ENCODE peak calls at places on chromosomes 3 and 15, in eight cellular contexts. One of them, this sample, is unnamed.

GRCh38 chr3:15899438-15899837 is 101.7 kb upstream of the ANKRD28 start:
- DNase-seq in H1: no peak
- DNase-seq in NCI-H1105: no peak
- DNase-seq in mammary epithelial cell: peak
- DNase-seq in cardiac fibroblast: peak
- DNase-seq in coronary artery: no peak
- DNase-seq in T-helper 1 cell: no peak
- DNase-seq in neural progenitor cell: no peak
- DNase-seq in this sample: peak

GRCh38 chr15:90004252-90004651 is 3.1 kb downstream of the ZNF710 start:
- DNase-seq in cardiac fibroblast: peak
- DNase-seq in coronary artery: no peak
- DNase-seq in H1: no peak
- DNase-seq in NCI-H1105: no peak
- DNase-seq in neural progenitor cell: peak
- DNase-seq in mammary epithelial cell: no peak
- DNase-seq in T-helper 1 cell: no peak
- DNase-seq in this sample: no peak

GRCh38 chr3:174540081-174540480 is 319.1 kb upstream of the NAALADL2 start:
- DNase-seq in NCI-H1105: peak
- DNase-seq in mammary epithelial cell: no peak
- DNase-seq in cardiac fibroblast: no peak
- DNase-seq in T-helper 1 cell: no peak
- DNase-seq in neural progenitor cell: peak
- DNase-seq in coronary artery: no peak
- DNase-seq in H1: no peak
- DNase-seq in this sample: no peak

GRCh38 chr3:78887029-78887428 is 880.8 kb downstream of the ROBO1 start:
- DNase-seq in T-helper 1 cell: no peak
- DNase-seq in coronary artery: no peak
- DNase-seq in neural progenitor cell: no peak
- DNase-seq in mammary epithelial cell: peak
- DNase-seq in H1: no peak
- DNase-seq in NCI-H1105: no peak
- DNase-seq in cardiac fibroblast: peak
- DNase-seq in this sample: peak

GRCh38 chr3:53776494-53777101 is 69.6 kb downstream of the CHDH start:
- DNase-seq in neural progenitor cell: no peak
- DNase-seq in coronary artery: no peak
- DNase-seq in NCI-H1105: no peak
- DNase-seq in H1: no peak
- DNase-seq in T-helper 1 cell: no peak
- DNase-seq in cardiac fibroblast: peak
- DNase-seq in mammary epithelial cell: peak
- DNase-seq in this sample: no peak

GRCh38 chr3:61926913-61927312 is 365.5 kb downstream of the PTPRG start:
- DNase-seq in T-helper 1 cell: no peak
- DNase-seq in neural progenitor cell: no peak
- DNase-seq in cardiac fibroblast: peak
- DNase-seq in NCI-H1105: no peak
- DNase-seq in coronary artery: no peak
- DNase-seq in mammary epithelial cell: peak
- DNase-seq in H1: no peak
- DNase-seq in this sample: peak

GRCh38 chr3:110318108-110318507 is 753.5 kb upstream of the NECTIN3 start:
- DNase-seq in NCI-H1105: no peak
- DNase-seq in mammary epithelial cell: no peak
- DNase-seq in neural progenitor cell: no peak
- DNase-seq in cardiac fibroblast: peak
- DNase-seq in H1: no peak
- DNase-seq in T-helper 1 cell: no peak
- DNase-seq in coronary artery: no peak
- DNase-seq in this sample: peak

GRCh38 chr3:66236281-66236680 is 15.5 kb downstream of the SLC25A26 start:
- DNase-seq in neural progenitor cell: peak
- DNase-seq in mammary epithelial cell: no peak
- DNase-seq in T-helper 1 cell: no peak
- DNase-seq in cardiac fibroblast: peak
- DNase-seq in H1: no peak
- DNase-seq in NCI-H1105: no peak
- DNase-seq in coronary artery: no peak
- DNase-seq in this sample: peak

GRCh38 chr3:48428863-48429415 is 947 bp downstream of the PLXNB1 start:
- DNase-seq in cardiac fibroblast: peak
- DNase-seq in H1: peak
- DNase-seq in NCI-H1105: no peak
- DNase-seq in neural progenitor cell: peak
- DNase-seq in mammary epithelial cell: no peak
- DNase-seq in T-helper 1 cell: no peak
- DNase-seq in coronary artery: no peak
- DNase-seq in this sample: peak

GRCh38 chr15:92848852-92849598 is 51.1 kb upstream of the CHD2 start:
- DNase-seq in mammary epithelial cell: no peak
- DNase-seq in H1: no peak
- DNase-seq in coronary artery: no peak
- DNase-seq in neural progenitor cell: no peak
- DNase-seq in cardiac fibroblast: peak
- DNase-seq in NCI-H1105: no peak
- DNase-seq in T-helper 1 cell: no peak
- DNase-seq in this sample: peak

GRCh38 chr3:101940521-101940992 is 91.2 kb downstream of the NFKBIZ start:
- DNase-seq in NCI-H1105: no peak
- DNase-seq in T-helper 1 cell: no peak
- DNase-seq in coronary artery: no peak
- DNase-seq in mammary epithelial cell: peak
- DNase-seq in cardiac fibroblast: peak
- DNase-seq in neural progenitor cell: peak
- DNase-seq in H1: no peak
- DNase-seq in this sample: peak

GRCh38 chr3:194322701-194323174 is 28.4 kb downstream of the CPN2 start:
- DNase-seq in T-helper 1 cell: no peak
- DNase-seq in coronary artery: no peak
- DNase-seq in NCI-H1105: no peak
- DNase-seq in H1: no peak
- DNase-seq in cardiac fibroblast: peak
- DNase-seq in mammary epithelial cell: peak
- DNase-seq in neural progenitor cell: no peak
- DNase-seq in this sample: peak

GRCh38 chr15:31214864-31215489 is 111.7 kb upstream of the KLF13 start:
- DNase-seq in H1: no peak
- DNase-seq in T-helper 1 cell: no peak
- DNase-seq in neural progenitor cell: no peak
- DNase-seq in mammary epithelial cell: peak
- DNase-seq in NCI-H1105: no peak
- DNase-seq in coronary artery: no peak
- DNase-seq in cardiac fibroblast: peak
- DNase-seq in this sample: peak

GRCh38 chr3:45642731-45643152 is 46.5 kb upstream of the SACM1L start:
- DNase-seq in T-helper 1 cell: no peak
- DNase-seq in H1: no peak
- DNase-seq in cardiac fibroblast: peak
- DNase-seq in coronary artery: peak
- DNase-seq in mammary epithelial cell: peak
- DNase-seq in neural progenitor cell: peak
- DNase-seq in NCI-H1105: no peak
- DNase-seq in this sample: peak

GRCh38 chr3:50365080-50365841 is 5.9 kb upstream of the TMEM115 start:
- DNase-seq in cardiac fibroblast: peak
- DNase-seq in H1: peak
- DNase-seq in NCI-H1105: peak
- DNase-seq in T-helper 1 cell: peak
- DNase-seq in mammary epithelial cell: peak
- DNase-seq in coronary artery: peak
- DNase-seq in neural progenitor cell: peak
- DNase-seq in this sample: peak

This sample was measured in iris pigment epithelial cell.